ENCODE peak calls at places on chromosome 15, in five cellular contexts. I, R, Q, P and F are unnamed samples.
A peak's percentile ranks its signal among the peaks of the same experiment; 100 is the strongest.

GRCh38 chr15:56835598-56836275 is 82.7 kb upstream of the TCF12 start:
- DNase-seq in I (peak; percentile 27), R (no peak), Q (no peak), P (no peak), F (no peak)

GRCh38 chr15:81024265-81024875 is 23.6 kb downstream of the TLNRD1 start:
- DNase-seq in I (no peak), R (peak; percentile 52), Q (no peak), P (no peak), F (no peak)

GRCh38 chr15:49382394-49382793 is 40.6 kb upstream of the FGF7 start:
- DNase-seq in I (no peak), R (no peak), Q (no peak), P (no peak), F (no peak)

GRCh38 chr15:69161878-69162213 is 1.4 kb downstream of the GLCE start:
- DNase-seq in I (no peak), R (no peak), Q (no peak), P (no peak), F (no peak)

GRCh38 chr15:99708563-99708962 is 24.7 kb downstream of the LYSMD4 start:
- DNase-seq in I (peak; percentile 72), R (peak; percentile 86), Q (peak; percentile 92), P (no peak), F (peak; percentile 75)

GRCh38 chr15:81133782-81134461 is at the start of gene CFAP161:
- DNase-seq in I (peak; percentile 86), R (peak; percentile 81), Q (peak; percentile 53), P (peak; percentile 97), F (no peak)

GRCh38 chr15:45495588-45495987 is 27.0 kb downstream of the SLC30A4 start:
- DNase-seq in I (no peak), R (no peak), Q (no peak), P (no peak), F (no peak)

GRCh38 chr15:88401972-88402656 is 65.1 kb downstream of the MRPL46 start:
- DNase-seq in I (no peak), R (no peak), Q (no peak), P (peak; percentile 68), F (no peak)

GRCh38 chr15:95174880-95175279 is 943.5 kb downstream of the MCTP2 start:
- DNase-seq in I (no peak), R (no peak), Q (no peak), P (no peak), F (no peak)

GRCh38 chr15:42123546-42123945 is 29.2 kb upstream of the PLA2G4D start:
- DNase-seq in I (no peak), R (no peak), Q (no peak), P (no peak), F (no peak)

GRCh38 chr15:63938486-63939061 is 104.8 kb upstream of the HERC1 start:
- DNase-seq in I (no peak), R (no peak), Q (no peak), P (no peak), F (no peak)

GRCh38 chr15:63942486-63943365 is 103.6 kb downstream of the DAPK2 start:
- DNase-seq in I (no peak), R (no peak), Q (no peak), P (no peak), F (no peak)

GRCh38 chr15:63941698-63942465 is 104.4 kb downstream of the DAPK2 start:
- DNase-seq in I (no peak), R (no peak), Q (no peak), P (no peak), F (no peak)

GRCh38 chr15:63940956-63941620 is 105.2 kb downstream of the DAPK2 start:
- DNase-seq in I (no peak), R (no peak), Q (no peak), P (no peak), F (no peak)

DNA sequence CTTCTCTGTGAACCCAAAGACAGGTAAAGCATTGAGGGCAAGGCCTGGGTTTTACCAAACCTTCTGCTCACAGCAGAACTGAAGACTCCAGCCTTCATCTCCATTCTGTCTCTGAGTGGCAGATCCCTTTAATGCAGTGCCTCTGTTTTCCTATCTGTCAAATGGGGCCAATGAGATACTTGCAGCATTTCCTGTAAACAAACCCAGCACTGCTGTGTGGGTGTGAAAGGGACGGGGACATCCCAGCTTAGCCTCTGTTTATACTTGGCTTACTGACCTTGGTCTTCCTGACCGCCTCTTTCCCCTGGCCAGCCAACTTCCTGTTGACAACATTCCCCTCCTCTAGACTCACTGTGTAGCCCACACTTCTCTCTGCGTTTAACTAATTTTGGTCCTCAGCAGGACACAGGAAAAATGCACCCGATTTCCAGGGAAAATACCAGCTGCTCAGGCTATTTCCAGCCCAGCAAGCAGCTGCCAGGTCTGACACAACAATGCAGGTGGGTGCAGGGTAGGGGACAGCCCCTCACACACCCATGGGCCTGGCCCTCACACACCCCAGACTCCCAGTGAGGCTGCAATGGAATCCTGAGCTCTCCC is 105.9 kb upstream of the HERC1 start:
- DNase-seq in I (no peak), R (peak; percentile 70), Q (no peak), P (no peak), F (no peak)
- H3K27ac ChIP-seq in I (peak overlapping the region; percentile 42), R (peak overlapping the region; percentile 93), Q (no peak overlapping the region), P (no peak overlapping the region), F (no peak overlapping the region)

GRCh38 chr15:52230073-52230472 is 38.9 kb upstream of the GNB5 start:
- DNase-seq in I (no peak), R (no peak), Q (no peak), P (no peak), F (no peak)
- H3K27ac ChIP-seq in I (no peak overlapping the region), R (no peak overlapping the region), Q (no peak overlapping the region), P (no peak overlapping the region), F (peak overlapping the region; percentile 42)

DNA sequence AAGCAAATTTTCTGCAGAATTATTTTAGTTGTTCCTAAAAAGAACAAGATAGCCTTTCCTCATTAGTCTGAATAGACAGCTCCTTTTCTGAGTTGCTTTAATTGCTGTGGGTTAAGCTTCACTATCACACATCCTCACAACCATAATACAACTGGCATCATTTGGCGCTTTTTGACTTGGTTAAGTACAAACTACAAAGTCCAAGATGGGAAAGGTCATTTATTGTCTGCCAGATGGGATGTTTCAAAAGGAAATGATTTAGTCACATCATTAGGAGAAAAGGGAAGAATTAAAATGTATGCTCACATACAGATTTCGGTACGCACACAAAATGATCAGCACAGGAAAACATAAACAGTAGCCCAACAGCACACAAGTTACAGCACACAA is 329.1 kb downstream of the RORA start:
- DNase-seq in I (no peak), R (no peak), Q (no peak), P (no peak), F (no peak)
- H3K27ac ChIP-seq in I (no peak overlapping the region), R (no peak overlapping the region), Q (no peak overlapping the region), P (no peak overlapping the region), F (no peak overlapping the region)

GRCh38 chr15:67142142-67143092 is 77.0 kb downstream of the SMAD3 start:
- DNase-seq in I (peak; percentile 49), R (no peak), Q (no peak), P (no peak), F (no peak)
- H3K27ac ChIP-seq in I (peak overlapping the region; percentile 56), R (no peak overlapping the region), Q (peak overlapping the region; percentile 35), P (no peak overlapping the region), F (peak overlapping the region; percentile 93)

GRCh38 chr15:65375871-65376552 is 1.8 kb downstream of the IGDCC3 start:
- DNase-seq in I (no peak), R (no peak), Q (no peak), P (peak; percentile 16), F (no peak)

GRCh38 chr15:65377976-65378366 is at the start of gene IGDCC3:
- DNase-seq in I (no peak), R (no peak), Q (no peak), P (peak; percentile 97), F (no peak)

GRCh38 chr15:65374831-65375401 is 2.9 kb downstream of the IGDCC3 start:
- DNase-seq in I (no peak), R (no peak), Q (no peak), P (peak; percentile 38), F (no peak)

GRCh38 chr15:65376767-65377104 is 1.1 kb downstream of the IGDCC3 start:
- DNase-seq in I (no peak), R (no peak), Q (no peak), P (no peak), F (no peak)

GRCh38 chr15:65377105-65377975 is 462 bp downstream of the IGDCC3 start:
- DNase-seq in I (no peak), R (no peak), Q (peak; percentile 23), P (peak; percentile 83), F (no peak)
- H3K27ac ChIP-seq in I (no peak overlapping the region), R (no peak overlapping the region), Q (no peak overlapping the region), P (peak overlapping the region; percentile 40), F (no peak overlapping the region)